ENCODE peak calls at places on chromosomes 7 and 10, in eight cellular contexts. O is activated CD4-positive, alpha-beta T cell treated with anti-CD3 and anti-CD28 coated beads for 24 hours; J is tibial artery; H is neural crest cell; M is GM12865; D is stomach; N is cardiac fibroblast; B is Caki2. I is an unnamed sample.

GRCh38 chr10:49139866-49140195 is 6.0 kb upstream of the FAM170B start:
- DNase-seq in D (no peak), J (no peak), B (peak), H (no peak), M (no peak), N (peak), O (no peak), I (peak)

GRCh38 chr7:128116740-128117139 is 85.5 kb upstream of the LRRC4 start:
- DNase-seq in J (peak), M (no peak), O (no peak), D (no peak), B (no peak), N (no peak), H (no peak), I (no peak)

GRCh38 chr10:32981760-32982159 is 23.7 kb upstream of the ITGB1 start:
- DNase-seq in O (no peak), N (peak), M (no peak), J (no peak), H (no peak), D (peak), B (peak), I (no peak)

GRCh38 chr10:1086787-1087186 is 30.6 kb downstream of the WDR37 start:
- DNase-seq in M (no peak), B (no peak), H (no peak), J (no peak), D (no peak), N (no peak), O (no peak), I (no peak)

GRCh38 chr10:95814011-95814727 is 58.2 kb downstream of the ENTPD1 start:
- DNase-seq in N (peak), M (no peak), H (peak), D (no peak), O (no peak), B (no peak), J (no peak), I (no peak)

GRCh38 chr7:157056957-157057902 is 46.8 kb upstream of the MNX1 start:
- DNase-seq in J (no peak), N (no peak), H (no peak), D (no peak), O (no peak), B (no peak), M (no peak), I (no peak)

GRCh38 chr10:17026686-17027485 is 102.7 kb downstream of the CUBN start:
- DNase-seq in D (no peak), H (no peak), O (peak), M (peak), J (no peak), B (no peak), N (peak), I (no peak)

GRCh38 chr10:113716109-113717010 is 35.1 kb upstream of the PLEKHS1 start:
- DNase-seq in J (no peak), N (no peak), H (no peak), M (peak), D (no peak), O (no peak), B (no peak), I (no peak)

GRCh38 chr7:46908770-46909169 is 673.1 kb downstream of the TNS3 start:
- DNase-seq in O (no peak), J (no peak), D (no peak), B (peak), H (no peak), N (peak), M (no peak), I (no peak)

GRCh38 chr7:121000091-121000983 is 11.8 kb downstream of the CPED1 start:
- DNase-seq in B (no peak), O (no peak), M (no peak), N (peak), D (no peak), H (no peak), J (no peak), I (no peak)

GRCh38 chr7:104005197-104005596 is 15.7 kb upstream of the RELN start:
- DNase-seq in N (peak), H (no peak), D (no peak), B (no peak), O (no peak), M (no peak), J (no peak), I (no peak)

GRCh38 chr7:77698042-77698625 is 1.9 kb downstream of the RSBN1L start:
- DNase-seq in M (peak), H (no peak), B (no peak), O (no peak), J (no peak), N (no peak), D (no peak), I (no peak)

GRCh38 chr7:30920584-30921539 is 9.2 kb downstream of the AQP1 start:
- DNase-seq in N (peak), B (peak), H (no peak), J (peak), M (no peak), D (no peak), O (no peak), I (no peak)

GRCh38 chr7:27031289-27032172 is 64.3 kb downstream of the HOXA1 start:
- DNase-seq in J (no peak), D (no peak), M (peak), B (no peak), O (no peak), H (no peak), N (peak), I (no peak)

GRCh38 chr10:48896756-48897437 is 42.7 kb downstream of the LRRC18 start:
- DNase-seq in O (no peak), B (no peak), N (no peak), D (no peak), H (no peak), J (no peak), M (no peak), I (no peak)

GRCh38 chr7:75905785-75906604 is 9.0 kb upstream of the POR start:
- DNase-seq in B (no peak), M (peak), O (no peak), N (peak), H (peak), J (peak), D (peak), I (no peak)

GRCh38 chr7:142478479-142479220 is 220.8 kb upstream of the PRSS58 start:
- DNase-seq in J (peak), O (no peak), N (peak), M (peak), D (no peak), H (no peak), B (peak), I (no peak)

GRCh38 chr7:1925349-1925748 is 255.3 kb downstream of the ELFN1 start:
- DNase-seq in M (no peak), J (no peak), B (no peak), N (no peak), H (no peak), D (no peak), O (no peak), I (no peak)

GRCh38 chr7:47882635-47883034 is 65.6 kb downstream of the PKD1L1 start:
- DNase-seq in J (no peak), H (no peak), B (no peak), D (no peak), O (no peak), M (no peak), N (no peak), I (no peak)

GRCh38 chr10:88232978-88233537 is 350.1 kb downstream of the RNLS start:
- DNase-seq in J (no peak), N (no peak), D (no peak), M (no peak), H (peak), B (no peak), O (no peak), I (no peak)

GRCh38 chr7:148699024-148699771 is 495 bp downstream of the CUL1 start:
- DNase-seq in H (peak), D (peak), J (peak), B (peak), M (peak), N (peak), O (peak), I (peak)

GRCh38 chr7:44615149-44615611 is 8.8 kb downstream of the OGDH start:
- DNase-seq in O (no peak), M (no peak), N (peak), H (no peak), J (peak), B (peak), D (peak), I (no peak)

GRCh38 chr10:72097448-72098300 is 9.3 kb upstream of the SPOCK2 start:
- DNase-seq in J (no peak), O (no peak), H (no peak), B (peak), D (peak), M (no peak), N (peak), I (no peak)

I was measured in GOT3.